ENCODE peak calls at places on chromosomes 6 and 20, in seven cellular contexts. S, I, R, M, Z, V and E are unnamed samples. For H3K36me3, the result is how much of the 10 kb centered on the place peaks cover.

GRCh38 chr6:37513576-37513975 is 13.9 kb upstream of the CCDC167 start:
- DNase-seq in V (no peak), I (no peak), Z (no peak), M (no peak), S (no peak), R (no peak), E (no peak)

GRCh38 chr6:98014791-98015201 is 731.8 kb upstream of the MMS22L start:
- DNase-seq in R (no peak), V (no peak), M (no peak), I (no peak), S (no peak), Z (no peak), E (peak)

GRCh38 chr20:18628330-18628941 is 40.6 kb downstream of the DTD1 start:
- DNase-seq in R (no peak), I (no peak), S (peak), Z (no peak), M (peak), V (no peak), E (no peak)

GRCh38 chr6:121851056-121851455 is 415.6 kb downstream of the GJA1 start:
- DNase-seq in M (no peak), R (no peak), Z (no peak), I (no peak), V (no peak), S (no peak), E (no peak)

GRCh38 chr6:41684311-41685182 is 46.3 kb downstream of the MDFI start:
- DNase-seq in S (no peak), I (no peak), R (no peak), Z (no peak), V (no peak), M (no peak), E (no peak)

GRCh38 chr6:146598785-146599405 is at the start of gene ADGB:
- DNase-seq in S (peak), V (peak), I (peak), M (peak), Z (peak), R (peak), E (peak)

GRCh38 chr6:5202206-5202605 is 58.5 kb downstream of the LYRM4 start:
- DNase-seq in Z (no peak), I (no peak), M (peak), R (no peak), V (no peak), S (no peak), E (no peak)

GRCh38 chr20:58023346-58023745 is 205.1 kb downstream of the ANKRD60 start:
- DNase-seq in Z (no peak), V (no peak), R (peak), S (no peak), M (no peak), I (no peak), E (no peak)

GRCh38 chr6:11824986-11825385 is 46.4 kb upstream of the ADTRP start:
- DNase-seq in S (no peak), Z (no peak), V (no peak), M (peak), R (no peak), I (no peak), E (no peak)

GRCh38 chr6:98576811-98577210 is 257.6 kb upstream of the POU3F2 start:
- DNase-seq in Z (no peak), S (no peak), R (no peak), M (no peak), V (no peak), I (no peak), E (no peak)

GRCh38 chr6:161301338-161301737 is 27.5 kb upstream of the AGPAT4 start:
- DNase-seq in V (no peak), Z (peak), M (peak), I (peak), R (no peak), S (no peak), E (peak)

GRCh38 chr6:7249391-7249790 is 63.6 kb downstream of the SSR1 start:
- DNase-seq in Z (no peak), M (no peak), S (no peak), V (no peak), R (no peak), I (no peak), E (no peak)
- H3K36me3 ChIP-seq in Z (half or more), M (under half), S (under half), V (under half), R (under half), I (half or more), E (under half)

GRCh38 chr20:51526754-51527153 is 15.8 kb downstream of the NFATC2 start:
- DNase-seq in I (no peak), Z (no peak), S (no peak), M (no peak), R (no peak), V (no peak), E (no peak)

GRCh38 chr20:51522207-51522606 is 20.3 kb downstream of the NFATC2 start:
- DNase-seq in R (no peak), V (no peak), I (no peak), M (no peak), S (no peak), Z (no peak), E (no peak)

GRCh38 chr20:51525241-51526104 is 17.0 kb downstream of the NFATC2 start:
- DNase-seq in M (no peak), R (no peak), V (no peak), Z (peak), S (peak), I (no peak), E (no peak)

GRCh38 chr20:51526105-51526470 is 16.4 kb downstream of the NFATC2 start:
- DNase-seq in Z (no peak), I (no peak), M (no peak), S (no peak), V (no peak), R (no peak), E (no peak)

GRCh38 chr20:51523276-51524013 is 19.1 kb downstream of the NFATC2 start:
- DNase-seq in V (no peak), I (no peak), R (no peak), M (no peak), Z (no peak), S (no peak), E (no peak)
- H3K36me3 ChIP-seq in V (under half), I (under half), R (under half), M (under half), Z (under half), S (under half), E (under half)

GRCh38 chr6:135036731-135037420 is 17.7 kb downstream of the HBS1L start:
- DNase-seq in Z (no peak), R (no peak), M (no peak), I (no peak), V (no peak), S (no peak), E (no peak)

GRCh38 chr6:135043364-135043763 is 11.3 kb downstream of the HBS1L start:
- DNase-seq in Z (no peak), V (no peak), R (no peak), I (no peak), M (no peak), S (no peak), E (no peak)

GRCh38 chr6:135037541-135037940 is 17.1 kb downstream of the HBS1L start:
- DNase-seq in R (no peak), I (no peak), V (no peak), S (no peak), Z (no peak), M (no peak), E (no peak)

GRCh38 chr6:135033238-135033637 is 21.4 kb downstream of the HBS1L start:
- DNase-seq in I (no peak), S (no peak), M (peak), R (no peak), Z (no peak), V (no peak), E (no peak)

DNA sequence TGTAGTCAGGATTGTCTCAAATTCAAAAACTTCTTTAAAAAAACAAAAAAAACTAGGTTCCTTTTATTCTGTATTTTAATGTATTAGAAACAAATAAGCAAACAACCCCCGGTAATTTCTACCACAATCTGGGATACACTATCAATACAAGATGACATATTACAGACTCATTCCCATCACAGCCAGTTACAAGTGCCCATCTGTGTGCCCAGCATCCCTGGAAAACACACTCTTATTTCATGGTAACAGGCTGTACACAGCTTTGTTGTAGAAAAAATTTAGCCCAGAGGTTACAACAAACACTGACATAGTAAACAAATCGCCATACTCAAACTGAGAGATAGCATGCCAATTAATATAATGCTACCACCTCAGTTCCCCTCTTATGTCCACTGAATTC is 16.3 kb downstream of the HBS1L start:
- DNase-seq in Z (no peak), S (no peak), I (no peak), V (no peak), M (no peak), R (no peak), E (no peak)
- H3K36me3 ChIP-seq in Z (half or more), S (under half), I (half or more), V (under half), M (under half), R (under half), E (under half)

GRCh38 chr20:31718952-31719643 is 3.6 kb downstream of the BCL2L1 start:
- DNase-seq in R (no peak), S (peak), Z (no peak), I (no peak), M (peak), V (peak), E (no peak)
- H3K36me3 ChIP-seq in R (under half), S (under half), Z (half or more), I (under half), M (under half), V (under half), E (half or more)

GRCh38 chr6:7879980-7880717 is 30.4 kb downstream of the TXNDC5 start:
- DNase-seq in R (no peak), I (no peak), S (no peak), Z (no peak), M (no peak), V (peak), E (no peak)
- H3K36me3 ChIP-seq in R (under half), I (half or more), S (under half), Z (half or more), M (under half), V (under half), E (under half)